ENCODE peak calls at places on chromosomes 13 and 19, in six cellular contexts. Y is Caco-2; P is activated CD8-positive, alpha-beta T cell treated with anti-CD3 and anti-CD28 coated beads for 36 hours; R is germinal center; O is neuronal stem cell; H is putamen. E is an unnamed sample.

GRCh38 chr19:19372656-19373416 is 32.6 kb upstream of the GATAD2A start:
- DNase-seq in Y (peak; percentile 77), P (peak; percentile 60), R (peak; percentile 60), O (no peak), H (peak; percentile 44), E (no peak)

GRCh38 chr19:50829801-50830200 is 3.6 kb downstream of the KLK15 start:
- DNase-seq in Y (no peak), P (no peak), R (no peak), O (no peak), H (no peak), E (no peak)

GRCh38 chr19:16018106-16018755 is 58.1 kb upstream of the TPM4 start:
- DNase-seq in Y (no peak), P (no peak), R (no peak), O (no peak), H (no peak), E (no peak)

GRCh38 chr13:88908896-88909535 is 1237.8 kb downstream of the SLITRK5 start:
- DNase-seq in Y (no peak), P (no peak), R (no peak), O (no peak), H (no peak), E (no peak)

GRCh38 chr19:51181913-51182419 is 39.9 kb downstream of the SIGLEC7 start:
- DNase-seq in Y (no peak), P (peak; percentile 16), R (no peak), O (no peak), H (no peak), E (no peak)

GRCh38 chr19:4144666-4145261 is 8.7 kb upstream of the CREB3L3 start:
- DNase-seq in Y (peak; percentile 72), P (no peak), R (no peak), O (no peak), H (no peak), E (no peak)

GRCh38 chr13:31012285-31013024 is 80.0 kb downstream of the TEX26 start:
- DNase-seq in Y (no peak), P (peak; percentile 5), R (no peak), O (no peak), H (no peak), E (no peak)

GRCh38 chr13:38024431-38024830 is 154.9 kb upstream of the TRPC4 start:
- DNase-seq in Y (no peak), P (no peak), R (no peak), O (no peak), H (no peak), E (no peak)

GRCh38 chr13:108963846-108964600 is 334.6 kb downstream of the MYO16 start:
- DNase-seq in Y (no peak), P (no peak), R (no peak), O (no peak), H (no peak), E (no peak)

E was measured in activated CD4-positive, CD25-positive, alpha-beta regulatory T cell.